ENCODE peak calls at places on chromosome 16, in seven cellular contexts. S is Peyer's patch, T is ascending aorta, B is WTC11, I is body of pancreas, C is kidney epithelial cell, U is mesothelial cell of epicardium. V is an unnamed sample.

GRCh38 chr16:25020112-25020591 is 5.0 kb upstream of the ARHGAP17 start:
- DNase-seq in B (no peak), C (no peak), T (no peak), U (no peak), S (no peak), I (no peak), V (no peak)

GRCh38 chr16:1626776-1627175 is 14.6 kb downstream of the CRAMP1 start:
- DNase-seq in S (no peak), B (no peak), U (no peak), T (no peak), I (no peak), C (no peak), V (no peak)

GRCh38 chr16:31365131-31365865 is 10.3 kb downstream of the ITGAX start:
- DNase-seq in T (no peak), B (no peak), S (no peak), U (no peak), I (no peak), C (no peak), V (no peak)

GRCh38 chr16:14101415-14101814 is 30.3 kb downstream of the MRTFB start:
- DNase-seq in S (no peak), U (no peak), T (no peak), I (no peak), C (no peak), B (no peak), V (no peak)

GRCh38 chr16:81181013-81181720 is 57.3 kb upstream of the BCO1 start:
- DNase-seq in C (peak; percentile 91), U (peak; percentile 56), S (peak; percentile 34), I (peak; percentile 74), B (peak; percentile 88), T (peak; percentile 92), V (peak; percentile 88)

GRCh38 chr16:4461250-4462085 is 13.0 kb downstream of the NMRAL1 start:
- DNase-seq in U (no peak), B (peak; percentile 57), S (no peak), C (no peak), I (no peak), T (no peak), V (peak; percentile 23)

GRCh38 chr16:82715833-82716232 is 89.1 kb downstream of the CDH13 start:
- DNase-seq in S (no peak), C (no peak), U (no peak), I (no peak), B (no peak), T (peak; percentile 71), V (no peak)

GRCh38 chr16:47408491-47408890 is 52.4 kb downstream of the ITFG1 start:
- DNase-seq in U (no peak), B (no peak), C (no peak), I (no peak), S (no peak), T (no peak), V (no peak)

GRCh38 chr16:24499193-24499814 is 40.1 kb upstream of the RBBP6 start:
- DNase-seq in B (peak; percentile 75), C (no peak), U (no peak), S (no peak), T (no peak), I (peak; percentile 21), V (peak; percentile 53)

GRCh38 chr16:6165330-6165984 is 1067.9 kb upstream of the EEF2KMT start:
- DNase-seq in S (no peak), T (no peak), C (no peak), I (no peak), B (no peak), U (no peak), V (no peak)

GRCh38 chr16:31354394-31355291 is at the start of gene ITGAX:
- DNase-seq in B (no peak), C (peak; percentile 18), U (no peak), T (peak; percentile 77), S (peak; percentile 62), I (peak; percentile 27), V (no peak)

GRCh38 chr16:28196331-28196987 is 15.3 kb downstream of the XPO6 start:
- DNase-seq in U (no peak), B (no peak), I (no peak), S (no peak), C (no peak), T (no peak), V (no peak)

GRCh38 chr16:47026947-47027346 is 53.5 kb upstream of the DNAJA2 start:
- DNase-seq in T (no peak), C (no peak), I (no peak), S (no peak), U (no peak), B (no peak), V (no peak)

GRCh38 chr16:80708823-80709222 is 95.6 kb downstream of the CDYL2 start:
- DNase-seq in I (no peak), C (no peak), B (no peak), S (no peak), U (no peak), T (no peak), V (no peak)

GRCh38 chr16:2836646-2837508 is 6.8 kb downstream of the ZG16B start:
- DNase-seq in T (no peak), B (no peak), U (no peak), I (no peak), C (no peak), S (no peak), V (no peak)

GRCh38 chr16:15482068-15482747 is 47.8 kb downstream of the BMERB1 start:
- DNase-seq in T (peak; percentile 74), S (no peak), B (peak; percentile 34), I (peak; percentile 87), U (no peak), C (peak; percentile 99), V (no peak)

GRCh38 chr16:1550061-1550460 is 16.6 kb downstream of the TMEM204 start:
- DNase-seq in I (no peak), T (no peak), S (no peak), U (no peak), C (no peak), B (no peak), V (no peak)

GRCh38 chr16:15509593-15510520 is 75.5 kb downstream of the BMERB1 start:
- DNase-seq in I (no peak), U (no peak), B (no peak), S (no peak), C (no peak), T (no peak), V (no peak)

GRCh38 chr16:20401066-20401465 is 3.5 kb downstream of the PDILT start:
- DNase-seq in C (no peak), S (no peak), T (no peak), B (no peak), I (no peak), U (no peak), V (no peak)

GRCh38 chr16:15643453-15644305 is 725 bp upstream of the MARF1 start:
- DNase-seq in B (no peak), I (peak; percentile 31), S (no peak), T (peak; percentile 66), U (no peak), C (no peak), V (peak; percentile 20)

GRCh38 chr16:70295634-70296033 is 3.4 kb upstream of the DDX19B start:
- DNase-seq in S (no peak), C (no peak), T (no peak), U (no peak), I (no peak), B (no peak), V (no peak)

GRCh38 chr16:70294385-70295029 is 4.5 kb upstream of the DDX19B start:
- DNase-seq in S (no peak), T (no peak), U (no peak), C (no peak), I (no peak), B (no peak), V (no peak)

GRCh38 chr16:70301121-70301520 is 2.1 kb downstream of the DDX19B start:
- DNase-seq in B (no peak), T (no peak), I (no peak), S (no peak), C (no peak), U (no peak), V (no peak)

GRCh38 chr16:70302745-70303144 is 3.8 kb downstream of the DDX19B start:
- DNase-seq in U (no peak), S (no peak), B (no peak), C (no peak), I (no peak), T (no peak), V (no peak)

DNA sequence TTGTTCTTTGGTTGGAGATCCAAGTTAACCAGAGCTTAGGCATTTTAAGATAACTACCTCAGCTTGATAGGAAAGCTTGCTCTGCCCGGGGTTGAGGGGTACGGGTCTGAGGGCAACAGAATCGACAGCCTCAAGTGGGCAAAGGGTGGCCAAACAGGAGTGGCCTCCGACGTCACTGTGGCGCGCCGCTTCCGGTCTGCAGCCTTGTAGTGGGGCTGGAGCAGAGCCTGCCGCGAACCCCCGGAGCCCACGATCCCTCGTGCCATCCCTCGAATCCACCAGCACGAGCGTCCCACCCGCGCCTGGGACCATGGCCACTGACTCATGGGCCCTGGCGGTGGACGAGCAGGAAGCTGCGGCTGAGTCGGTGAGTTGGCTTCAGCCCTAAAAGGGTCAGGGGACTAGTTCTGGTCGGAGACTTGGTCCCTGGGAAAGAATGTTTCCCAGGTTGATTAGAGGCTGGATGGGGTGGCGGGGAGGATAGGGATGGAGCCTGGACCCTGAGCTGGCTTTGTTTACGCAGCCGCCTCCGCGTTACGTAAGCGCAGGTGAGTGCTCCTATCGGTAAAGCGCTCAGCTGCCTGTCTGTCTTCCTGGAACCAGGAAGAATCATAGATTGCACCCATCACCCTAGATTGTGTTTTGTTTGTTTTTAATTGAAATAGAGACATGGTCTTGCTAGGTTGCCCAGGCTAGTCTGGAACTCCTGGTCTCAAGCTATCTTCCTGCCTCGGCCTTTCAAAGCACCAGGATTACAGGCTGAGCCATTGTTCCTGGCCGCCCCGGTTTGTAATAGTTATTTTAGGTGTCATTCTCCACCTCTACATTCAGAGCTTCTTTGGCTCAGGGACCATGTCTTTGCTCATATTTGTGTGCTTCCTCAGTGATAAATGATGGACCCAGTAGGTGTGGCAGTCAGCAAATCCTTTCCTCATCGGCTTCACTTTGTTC is at the start of gene DDX19B:
- DNase-seq in B (peak; percentile 60), C (no peak), T (peak; percentile 89), I (peak; percentile 84), S (peak; percentile 83), U (peak; percentile 36), V (peak; percentile 51)
- TF ChIP-seq CTCF in B (no peak), C (no peak), T (no peak), I (no peak), S (no peak), U (no peak), V (no peak)

DNA sequence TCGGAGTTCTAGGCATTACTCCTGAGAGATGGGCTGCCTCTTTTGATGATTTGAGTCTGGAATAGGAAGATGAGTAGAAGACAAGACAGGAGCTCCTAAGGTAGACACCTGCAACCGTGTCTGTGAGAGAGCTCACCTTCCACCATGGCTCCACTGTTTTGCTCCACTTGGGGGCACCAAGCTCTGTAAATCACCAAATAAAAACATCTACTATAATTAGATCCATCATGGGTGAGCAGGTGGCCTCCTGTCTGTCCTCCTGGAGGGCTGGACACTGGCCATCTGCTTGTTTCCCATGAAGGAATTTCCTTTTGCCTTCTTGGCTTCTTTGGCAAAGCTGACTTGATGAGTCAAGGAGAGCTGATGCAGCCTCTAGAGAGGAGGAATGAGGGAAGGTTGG is 179.0 kb downstream of the HAPSTR1 start:
- DNase-seq in C (no peak), U (no peak), S (no peak), I (peak; percentile 71), B (no peak), T (no peak), V (no peak)
- TF ChIP-seq CTCF in C (no peak), U (no peak), S (no peak), I (no peak), B (no peak), T (no peak), V (no peak)

GRCh38 chr16:78396046-78396445 is 296.6 kb downstream of the WWOX start:
- DNase-seq in S (no peak), U (no peak), T (no peak), C (no peak), B (no peak), I (no peak), V (no peak)
- TF ChIP-seq CTCF in S (peak; percentile 13), U (peak; percentile 78), T (no peak), C (peak; percentile 5), B (no peak), I (no peak), V (peak; percentile 18)

GRCh38 chr16:265711-266110 is 10.0 kb downstream of the RGS11 start:
- DNase-seq in C (no peak), I (no peak), U (no peak), T (no peak), S (no peak), B (no peak), V (no peak)
- TF ChIP-seq CTCF in C (no peak), I (no peak), U (no peak), T (no peak), S (no peak), B (no peak), V (no peak)